ENCODE peak calls at places on chromosomes 12 and 14, in four cellular contexts. F is H1, W is T-helper 2 cell, C is GM06990. P is an unnamed sample.

GRCh38 chr12:12240671-12241345 is 26.0 kb downstream of the LRP6 start:
- DNase-seq in F (no peak), C (no peak), W (no peak), P (no peak)

GRCh38 chr14:103002578-103003350 is 54.6 kb downstream of the CDC42BPB start:
- DNase-seq in W (no peak), C (no peak), F (no peak), P (no peak)

GRCh38 chr12:104846056-104846762 is 111.9 kb downstream of the SLC41A2 start:
- DNase-seq in W (no peak), C (no peak), F (no peak), P (no peak)

GRCh38 chr14:100834441-100835277 is 8.7 kb downstream of the MEG3 start:
- DNase-seq in W (no peak), C (no peak), F (no peak), P (no peak)

GRCh38 chr14:71371711-71372396 is 464.6 kb downstream of the PCNX1 start:
- DNase-seq in C (no peak), F (no peak), W (peak; percentile 81), P (no peak)

GRCh38 chr12:23760495-23760894 is 189.0 kb downstream of the SOX5 start:
- DNase-seq in C (no peak), W (no peak), F (peak; percentile 53), P (peak; percentile 71)

GRCh38 chr12:7108928-7109920 is at the start of gene C1RL:
- DNase-seq in F (peak; percentile 99), W (peak; percentile 70), C (peak; percentile 83), P (peak; percentile 99)

GRCh38 chr12:1083888-1084262 is 92.9 kb downstream of the ERC1 start:
- DNase-seq in W (peak; percentile 26), C (no peak), F (no peak), P (no peak)

GRCh38 chr12:11794311-11794710 is 144.8 kb downstream of the ETV6 start:
- DNase-seq in F (no peak), W (no peak), C (no peak), P (no peak)

GRCh38 chr12:125773033-125773432 is 707.8 kb downstream of the AACS start:
- DNase-seq in W (peak; percentile 46), C (peak; percentile 13), F (peak; percentile 82), P (peak; percentile 91)

GRCh38 chr12:92297932-92298681 is 152.5 kb upstream of the BTG1 start:
- DNase-seq in W (peak; percentile 90), F (no peak), C (peak; percentile 11), P (no peak)

GRCh38 chr14:87233266-87233665 is 759.7 kb downstream of the GALC start:
- DNase-seq in C (no peak), W (no peak), F (no peak), P (peak; percentile 56)

GRCh38 chr12:12975322-12976077 is 23.5 kb upstream of the GPRC5D start:
- DNase-seq in C (no peak), F (no peak), W (no peak), P (peak; percentile 88)

GRCh38 chr14:102962111-102962627 is 39.7 kb downstream of the AMN start:
- DNase-seq in C (no peak), F (no peak), W (no peak), P (no peak)

GRCh38 chr12:131604146-131604844 is 106.6 kb upstream of the SFSWAP start:
- DNase-seq in W (peak; percentile 90), F (no peak), C (peak; percentile 39), P (no peak)

GRCh38 chr12:6067152-6067916 is 57.1 kb downstream of the VWF start:
- DNase-seq in F (peak; percentile 70), C (no peak), W (no peak), P (peak; percentile 94)

P was measured in endodermal cell.